ENCODE peak calls at places on chromosomes 5 and 9, in four cellular contexts. O is nephron progenitor cell, G is AG04449, D is MM.1S. U is an unnamed sample.

GRCh38 chr5:64971538-64971937 is 202.8 kb downstream of the CWC27 start:
- DNase-seq in O (no peak), G (no peak), D (no peak), U (no peak)

GRCh38 chr9:133160742-133161541 is 2.8 kb downstream of the GBGT1 start:
- DNase-seq in O (no peak), G (no peak), D (peak; percentile 49), U (peak; percentile 82)

GRCh38 chr5:150164211-150164610 is 2.4 kb upstream of the CDX1 start:
- DNase-seq in O (no peak), G (no peak), D (no peak), U (no peak)

GRCh38 chr9:97419315-97419867 is 7.5 kb downstream of the TDRD7 start:
- DNase-seq in O (no peak), G (no peak), D (no peak), U (no peak)

GRCh38 chr9:346114-346513 is 131.4 kb downstream of the DOCK8 start:
- DNase-seq in O (peak; percentile 9), G (no peak), D (no peak), U (no peak)

GRCh38 chr5:97986069-97986468 is 787.4 kb upstream of the RGMB start:
- DNase-seq in O (no peak), G (no peak), D (no peak), U (no peak)

GRCh38 chr9:4196376-4196775 is 103.5 kb downstream of the GLIS3 start:
- DNase-seq in O (no peak), G (no peak), D (no peak), U (no peak)

GRCh38 chr5:116702776-116703175 is 128.2 kb upstream of the SEMA6A start:
- DNase-seq in O (no peak), G (no peak), D (no peak), U (peak; percentile 31)

GRCh38 chr9:137762414-137763061 is 115.0 kb upstream of the CACNA1B start:
- DNase-seq in O (no peak), G (no peak), D (no peak), U (peak; percentile 80)

GRCh38 chr9:92010705-92011536 is 60.9 kb upstream of the ROR2 start:
- DNase-seq in O (no peak), G (no peak), D (no peak), U (no peak)

GRCh38 chr9:135413461-135413860 is 66.1 kb upstream of the PPP1R26 start:
- DNase-seq in O (no peak), G (no peak), D (no peak), U (no peak)

GRCh38 chr9:134191455-134192209 is 27.3 kb upstream of the RNU6ATAC start:
- DNase-seq in O (no peak), G (no peak), D (no peak), U (no peak)

GRCh38 chr5:170360712-170361501 is 28.3 kb downstream of the KCNMB1 start:
- DNase-seq in O (no peak), G (no peak), D (no peak), U (no peak)

GRCh38 chr9:133140174-133140505 is 19.1 kb upstream of the RALGDS start:
- DNase-seq in O (no peak), G (no peak), D (no peak), U (no peak)

GRCh38 chr5:68730220-68731010 is 363.4 kb upstream of the SLC30A5 start:
- DNase-seq in O (no peak), G (peak; percentile 37), D (no peak), U (no peak)

GRCh38 chr5:62692946-62693713 is 114.5 kb downstream of the LRRC70 start:
- DNase-seq in O (no peak), G (no peak), D (peak; percentile 95), U (no peak)

GRCh38 chr5:112238473-112238872 is 180.6 kb downstream of the EPB41L4A start:
- DNase-seq in O (no peak), G (no peak), D (peak; percentile 47), U (peak; percentile 18)

GRCh38 chr9:3468407-3469205 is 57.2 kb downstream of the RFX3 start:
- DNase-seq in O (no peak), G (no peak), D (no peak), U (no peak)

GRCh38 chr5:167916261-167916660 is 375.2 kb upstream of the WWC1 start:
- DNase-seq in O (no peak), G (no peak), D (no peak), U (no peak)

GRCh38 chr9:33133186-33133585 is 34.0 kb downstream of the B4GALT1 start:
- DNase-seq in O (no peak), G (no peak), D (no peak), U (no peak)

GRCh38 chr9:97445119-97445701 is 33.3 kb downstream of the TDRD7 start:
- DNase-seq in O (no peak), G (no peak), D (no peak), U (no peak)

GRCh38 chr5:141747152-141747640 is 65.2 kb upstream of the ARAP3 start:
- DNase-seq in O (peak; percentile 82), G (no peak), D (no peak), U (no peak)

GRCh38 chr9:110013064-110013463 is 194.9 kb downstream of the C9orf152 start:
- DNase-seq in O (no peak), G (no peak), D (no peak), U (no peak)

GRCh38 chr9:7209990-7210389 is 452.2 kb downstream of the KDM4C start:
- DNase-seq in O (no peak), G (no peak), D (no peak), U (no peak)

GRCh38 chr5:74394543-74394923 is 246.0 kb downstream of the ENC1 start:
- DNase-seq in O (no peak), G (no peak), D (peak; percentile 39), U (no peak)
- TF ChIP-seq CTCF in O (no peak), G (no peak), D (peak; percentile 22), U (no peak)

GRCh38 chr9:77427256-77427927 is 220.7 kb downstream of the GNA14 start:
- DNase-seq in O (no peak), G (no peak), D (no peak), U (no peak)
- TF ChIP-seq CTCF in O (no peak), G (no peak), D (no peak), U (no peak)

GRCh38 chr5:147573171-147573570 is 63.3 kb upstream of the DPYSL3 start:
- DNase-seq in O (no peak), G (no peak), D (no peak), U (no peak)

GRCh38 chr5:147565524-147565923 is 55.7 kb upstream of the DPYSL3 start:
- DNase-seq in O (no peak), G (no peak), D (no peak), U (no peak)

GRCh38 chr5:147568710-147569109 is 58.8 kb upstream of the DPYSL3 start:
- DNase-seq in O (no peak), G (no peak), D (no peak), U (no peak)

DNA sequence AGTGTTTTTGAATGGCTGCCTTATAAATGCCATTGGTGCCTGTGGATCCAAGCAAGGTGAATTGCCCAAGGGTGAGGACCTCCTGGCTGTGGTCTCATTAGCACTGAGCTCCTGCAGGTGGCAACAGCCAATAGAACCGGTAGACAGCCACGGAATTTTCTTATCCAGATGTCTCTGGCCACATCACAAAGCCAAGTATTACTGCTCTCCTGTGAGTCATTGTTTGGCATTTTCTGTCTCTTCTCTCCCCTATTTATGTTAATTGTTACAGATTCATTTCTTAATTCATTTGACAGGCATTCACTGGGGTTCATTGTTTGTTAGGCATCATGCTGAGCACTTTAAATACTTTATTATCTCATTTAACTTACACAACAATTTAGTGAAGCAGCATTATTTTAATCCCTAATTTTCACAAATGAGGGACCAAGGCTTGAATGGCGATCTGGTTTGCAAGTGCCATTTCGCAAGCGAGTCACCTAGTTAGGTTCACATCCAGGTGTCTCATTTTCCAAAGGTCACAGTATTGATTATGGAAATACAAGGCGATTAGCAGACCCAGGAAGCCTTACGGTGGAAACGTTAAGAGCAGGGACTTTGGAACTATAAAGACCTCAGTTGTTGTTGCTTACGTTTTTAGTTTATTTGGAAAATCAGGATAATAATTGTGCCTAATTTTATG is 58.2 kb upstream of the DPYSL3 start:
- DNase-seq in O (no peak), G (no peak), D (peak; percentile 15), U (no peak)
- TF ChIP-seq CTCF in O (no peak), G (no peak), D (no peak), U (no peak)

GRCh38 chr5:133460172-133460758 is 152.1 kb downstream of the FSTL4 start:
- DNase-seq in O (peak; percentile 66), G (no peak), D (peak; percentile 10), U (peak; percentile 62)
- TF ChIP-seq CTCF in O (peak; percentile 76), G (peak; percentile 40), D (peak; percentile 64), U (peak; percentile 49)

DNA sequence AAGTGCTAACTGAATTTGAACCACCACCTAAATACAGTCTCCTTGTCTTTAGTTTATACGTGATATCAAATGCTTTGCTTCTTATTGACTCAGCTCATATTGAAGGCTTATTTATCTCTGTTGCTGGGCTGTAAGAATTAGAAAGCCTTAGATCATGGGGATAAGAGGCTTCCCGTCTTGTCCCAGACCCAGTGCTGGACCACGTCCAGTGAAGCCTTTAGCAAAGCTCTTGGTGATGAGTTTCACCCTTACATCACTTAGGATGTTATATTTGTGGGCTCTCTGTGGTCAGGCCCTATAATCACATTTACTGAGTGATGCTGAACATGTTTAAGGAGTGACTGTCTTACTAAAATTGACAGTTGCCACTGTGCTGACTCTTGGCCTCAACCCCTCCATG is 11.2 kb downstream of the FAM240B start:
- DNase-seq in O (no peak), G (no peak), D (no peak), U (no peak)
- TF ChIP-seq CTCF in O (no peak), G (no peak), D (no peak), U (no peak)

GRCh38 chr5:130290219-130290618 is 386.0 kb downstream of the CHSY3 start:
- DNase-seq in O (no peak), G (no peak), D (no peak), U (no peak)
- TF ChIP-seq CTCF in O (no peak), G (no peak), D (no peak), U (no peak)

DNA sequence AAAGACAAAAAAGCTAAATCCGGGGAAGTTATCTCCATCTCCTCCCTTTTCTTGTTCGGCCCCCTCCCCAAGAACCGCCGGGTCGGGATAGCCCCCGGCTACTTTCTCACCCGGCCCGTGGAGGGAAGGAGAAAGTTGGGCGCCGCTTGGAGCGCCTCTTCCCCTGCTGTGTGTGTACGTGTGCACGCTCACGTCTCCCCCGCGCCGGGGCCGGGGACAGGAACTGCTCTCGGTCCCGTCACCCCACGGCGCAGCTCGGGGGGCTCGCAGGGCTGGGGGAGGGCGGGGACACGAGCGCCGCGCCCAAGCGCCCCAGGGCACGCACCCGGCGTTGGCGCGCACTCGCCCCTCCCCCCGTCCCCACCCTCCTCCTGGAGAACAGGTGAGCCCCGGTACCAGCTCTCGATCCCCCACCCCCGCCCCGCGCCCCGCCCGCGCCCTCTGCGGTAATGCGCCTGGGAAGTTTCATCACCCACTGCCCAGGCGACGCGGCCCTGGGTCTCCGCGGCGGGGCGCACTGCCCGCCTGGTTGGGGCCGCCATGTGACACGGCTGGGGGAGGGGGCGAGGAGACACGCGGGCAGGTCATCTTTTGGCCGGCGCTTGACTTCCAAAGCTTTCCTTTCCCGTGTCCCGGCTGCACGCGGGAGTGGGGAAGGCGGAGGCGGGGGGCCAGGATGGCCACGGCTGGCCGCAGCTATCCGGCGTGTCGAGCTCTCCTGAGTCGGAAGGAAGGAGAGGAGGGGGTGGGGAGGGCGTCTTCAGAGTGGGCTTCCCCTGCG is 1.3 kb upstream of the STC2 start:
- DNase-seq in O (peak; percentile 71), G (no peak), D (no peak), U (peak; percentile 88)
- TF ChIP-seq CTCF in O (no peak), G (peak; percentile 29), D (no peak), U (peak; percentile 20)

U was measured in GM20000.